ENCODE peak calls at places on chromosomes 12 and 14, in four cellular contexts. M is mesendoderm, W is H1, G is neuronal stem cell. Y is an unnamed sample.

GRCh38 chr12:14782756-14783155 is 20.5 kb downstream of the WBP11 start:
- DNase-seq in M (no peak), G (no peak), W (no peak), Y (no peak)

GRCh38 chr14:61247935-61248334 is 33.2 kb downstream of the TMEM30B start:
- DNase-seq in M (no peak), W (no peak), G (no peak), Y (no peak)

GRCh38 chr12:3038931-3039510 is 38.2 kb upstream of the TSPAN9 start:
- DNase-seq in M (no peak), G (no peak), W (no peak), Y (no peak)

GRCh38 chr14:31357279-31357678 is 63.1 kb downstream of the HEATR5A start:
- DNase-seq in M (no peak), G (no peak), W (no peak), Y (no peak)

GRCh38 chr12:124578445-124578844 is 11.0 kb upstream of the NCOR2 start:
- DNase-seq in W (no peak), M (no peak), G (no peak), Y (no peak)

GRCh38 chr12:27209257-27209910 is 34.7 kb upstream of the STK38L start:
- DNase-seq in G (no peak), W (no peak), M (no peak), Y (no peak)

GRCh38 chr14:100657780-100658513 is 68.7 kb upstream of the DLK1 start:
- DNase-seq in G (no peak), M (no peak), W (no peak), Y (no peak)

GRCh38 chr14:97994020-97994531 is 1196.9 kb downstream of the VRK1 start:
- DNase-seq in W (no peak), M (no peak), G (no peak), Y (no peak)

GRCh38 chr12:52446346-52447045 is 5.5 kb downstream of the KRT6B start:
- DNase-seq in G (no peak), W (no peak), M (no peak), Y (no peak)

GRCh38 chr12:104733717-104734175 is 224.3 kb downstream of the SLC41A2 start:
- DNase-seq in M (peak; percentile 88), W (no peak), G (no peak), Y (no peak)

GRCh38 chr12:76186507-76186906 is 102.0 kb upstream of the NAP1L1 start:
- DNase-seq in W (no peak), G (no peak), M (no peak), Y (peak; percentile 10)

GRCh38 chr12:66176105-66176504 is 6.3 kb upstream of the TMBIM4 start:
- DNase-seq in W (no peak), G (no peak), M (no peak), Y (no peak)

GRCh38 chr14:97456958-97457357 is 659.8 kb downstream of the VRK1 start:
- DNase-seq in M (no peak), G (no peak), W (no peak), Y (no peak)

GRCh38 chr12:92193846-92194245 is 48.2 kb upstream of the BTG1 start:
- DNase-seq in M (no peak), W (no peak), G (no peak), Y (no peak)

GRCh38 chr14:95531473-95531872 is 3.4 kb upstream of the GLRX5 start:
- DNase-seq in G (no peak), M (no peak), W (no peak), Y (no peak)

GRCh38 chr12:107411792-107412535 is 273.6 kb upstream of the PWP1 start:
- DNase-seq in G (no peak), M (no peak), W (no peak), Y (no peak)

GRCh38 chr12:52316701-52317100 is 4.5 kb downstream of the KRT83 start:
- DNase-seq in G (no peak), M (no peak), W (no peak), Y (no peak)

GRCh38 chr12:59657266-59657665 is 61.4 kb downstream of the SLC16A7 start:
- DNase-seq in G (no peak), W (no peak), M (peak; percentile 73), Y (no peak)

GRCh38 chr12:112183591-112184021 is 58.2 kb downstream of the TRAFD1 start:
- DNase-seq in W (peak; percentile 15), M (no peak), G (no peak), Y (no peak)

GRCh38 chr14:70808023-70808401 is 1.3 kb downstream of the MAP3K9 start:
- DNase-seq in W (no peak), M (peak; percentile 91), G (no peak), Y (no peak)

GRCh38 chr12:21598651-21599050 is 6.0 kb downstream of the GYS2 start:
- DNase-seq in W (no peak), M (no peak), G (no peak), Y (no peak)

GRCh38 chr12:96140110-96140509 is 54.1 kb upstream of the ELK3 start:
- DNase-seq in M (no peak), W (no peak), G (no peak), Y (no peak)

GRCh38 chr12:13238204-13238603 is 41.7 kb downstream of the EMP1 start:
- DNase-seq in W (no peak), M (no peak), G (no peak), Y (no peak)

GRCh38 chr12:13241833-13242232 is 45.3 kb downstream of the EMP1 start:
- DNase-seq in W (no peak), G (no peak), M (no peak), Y (no peak)

GRCh38 chr12:13243516-13244070 is 47.1 kb downstream of the EMP1 start:
- DNase-seq in G (no peak), W (no peak), M (no peak), Y (no peak)

GRCh38 chr12:13247596-13247995 is 51.1 kb downstream of the EMP1 start:
- DNase-seq in M (no peak), W (no peak), G (no peak), Y (no peak)

DNA sequence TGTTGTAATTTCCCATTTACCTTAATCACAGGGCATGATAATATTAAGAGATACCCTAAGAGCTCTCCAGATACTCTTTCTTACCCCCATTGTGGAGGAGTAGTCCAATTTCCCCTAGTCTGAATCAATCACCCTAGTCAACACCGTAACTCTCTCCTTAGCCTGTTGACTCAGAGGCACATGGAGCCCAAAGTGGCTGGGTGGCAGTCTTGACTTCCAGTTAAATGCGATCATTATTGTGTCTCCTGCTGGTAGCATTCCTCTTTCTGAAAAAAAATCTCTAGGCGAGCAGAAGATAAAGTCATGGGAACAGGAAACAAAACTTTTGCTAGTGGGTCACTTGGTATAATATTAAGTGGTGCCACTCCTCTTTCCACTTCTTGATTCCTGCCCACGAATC is 46.4 kb downstream of the EMP1 start:
- DNase-seq in M (no peak), G (no peak), W (no peak), Y (no peak)
- H3K23ac ChIP-seq in M (no peak overlapping the region), G (no peak overlapping the region), W (no peak overlapping the region), Y (no peak overlapping the region)

DNA sequence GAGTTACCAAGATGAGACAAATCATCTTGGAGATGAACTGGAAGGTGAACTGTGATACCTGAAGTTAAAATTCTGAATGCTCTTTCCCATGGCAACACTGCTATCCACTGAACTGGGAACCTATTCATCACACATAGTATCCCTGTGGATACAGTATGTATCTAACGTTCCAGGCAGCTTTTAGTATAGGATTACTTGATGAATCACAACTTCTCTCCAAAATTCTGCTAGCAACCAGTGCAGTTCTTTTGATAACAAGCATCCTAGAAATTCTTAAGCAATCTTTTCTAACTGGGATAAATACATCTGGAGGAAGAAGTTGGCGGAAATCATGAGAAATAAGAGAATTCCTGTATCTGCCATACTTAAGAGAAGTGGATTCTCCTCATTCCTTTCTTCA is 66.4 kb downstream of the PAWR start:
- DNase-seq in G (no peak), M (no peak), W (no peak), Y (no peak)
- H3K23ac ChIP-seq in G (no peak overlapping the region), M (no peak overlapping the region), W (no peak overlapping the region), Y (no peak overlapping the region)

GRCh38 chr12:42945927-42946326 is 356.4 kb upstream of the PRICKLE1 start:
- DNase-seq in G (no peak), M (no peak), W (no peak), Y (no peak)
- H3K23ac ChIP-seq in G (no peak overlapping the region), M (no peak overlapping the region), W (no peak overlapping the region), Y (no peak overlapping the region)

DNA sequence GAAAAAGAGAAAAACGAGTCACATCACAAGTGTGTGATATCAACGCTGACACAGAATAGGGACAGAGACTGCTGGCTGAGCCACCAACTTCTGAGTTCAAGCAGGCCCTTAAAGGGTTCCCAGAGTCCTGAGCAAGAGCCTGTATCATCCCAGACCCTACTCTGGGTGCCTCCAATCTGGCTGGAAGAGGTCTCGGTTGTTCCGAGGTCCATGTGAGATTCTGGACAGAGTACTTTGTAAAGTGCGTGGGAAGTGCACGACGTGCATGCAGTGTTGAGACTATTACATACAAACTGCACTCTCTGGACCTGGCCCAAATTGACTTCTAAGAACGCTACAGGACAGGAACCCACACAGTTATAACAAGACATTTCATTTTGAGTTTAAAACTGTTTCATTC is 40.6 kb downstream of the MOK start:
- DNase-seq in W (no peak), G (no peak), M (no peak), Y (no peak)
- H3K23ac ChIP-seq in W (no peak overlapping the region), G (no peak overlapping the region), M (no peak overlapping the region), Y (no peak overlapping the region)

GRCh38 chr14:103925316-103925715 is 2.9 kb upstream of the TDRD9 start:
- DNase-seq in M (no peak), G (no peak), W (no peak), Y (no peak)

GRCh38 chr14:103923863-103924262 is 4.4 kb upstream of the TDRD9 start:
- DNase-seq in W (no peak), M (peak; percentile 22), G (no peak), Y (no peak)

GRCh38 chr14:103915616-103916015 is 12.6 kb upstream of the TDRD9 start:
- DNase-seq in W (no peak), G (no peak), M (no peak), Y (no peak)

GRCh38 chr14:103916636-103917262 is 11.5 kb upstream of the TDRD9 start:
- DNase-seq in W (no peak), G (no peak), M (no peak), Y (no peak)

DNA sequence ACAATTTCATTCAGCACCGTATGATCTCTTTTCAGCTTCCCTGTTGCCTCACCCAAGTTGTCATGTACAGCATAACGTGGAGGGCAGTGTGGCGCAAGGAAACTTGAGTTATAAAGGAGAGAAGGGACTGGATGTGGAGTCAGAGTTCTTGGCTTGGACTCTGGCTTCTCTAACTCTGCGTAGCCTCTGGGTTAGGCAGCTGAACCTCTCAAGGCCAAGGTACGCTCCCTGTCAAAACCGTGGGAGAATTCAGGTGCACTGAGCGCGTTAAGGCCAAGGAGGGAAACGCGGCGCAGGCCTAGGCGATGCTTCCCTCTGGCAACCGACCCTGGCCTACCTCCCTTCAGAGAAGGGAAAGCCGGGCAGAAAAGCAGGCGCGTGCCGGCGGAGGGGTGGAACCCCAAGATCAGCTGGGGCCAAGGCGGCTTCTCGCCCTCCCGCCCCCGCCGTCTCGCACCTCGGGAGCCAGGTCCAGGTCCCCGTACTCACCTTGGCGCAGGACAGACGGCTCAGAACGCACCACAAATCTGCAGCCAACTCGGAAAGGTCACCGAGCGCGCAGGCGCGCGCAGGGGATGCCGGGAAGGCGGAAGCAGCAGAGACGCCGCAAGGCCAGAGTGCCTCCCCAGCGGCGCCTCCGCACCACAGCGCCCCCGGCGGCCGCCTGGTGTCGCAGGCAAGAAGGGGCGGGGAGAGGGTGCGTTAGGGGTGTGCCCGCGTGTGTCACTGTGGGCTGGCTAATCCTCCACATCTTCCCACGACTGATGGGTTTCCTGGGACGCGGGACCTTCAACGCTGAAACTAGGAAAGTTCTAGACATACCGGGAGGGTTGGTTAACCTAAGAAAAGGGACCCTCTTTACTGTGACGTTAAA is 7.0 kb upstream of the TDRD9 start:
- DNase-seq in G (peak; percentile 91), M (peak; percentile 95), W (peak; percentile 74), Y (peak; percentile 98)
- H3K23ac ChIP-seq in G (peak overlapping the region; percentile 75), M (no peak overlapping the region), W (no peak overlapping the region), Y (no peak overlapping the region)

Y was measured in trophoblast cell.